ENCODE peak calls at places on chromosomes 6 and 20, in ten cellular contexts. One of them, this sample, is unnamed.

GRCh38 chr6:88008821-88009220 is 38.8 kb upstream of the SPACA1 start:
- DNase-seq in effector CD8-positive, alpha-beta T cell: no peak
- DNase-seq in ACHN: peak; percentile 53
- DNase-seq in EH: peak; percentile 7
- DNase-seq in stimulated activated naive CD8-positive, alpha-beta T cell treated with anti-CD3 and anti-CD28 coated beads, Interleukin-15, Interleukin-2, amounts not matched to agents 100 U/mL and 50 U/mL, for 24 hours: no peak
- DNase-seq in HFF-Myc: no peak
- DNase-seq in fibroblast of lung: no peak
- DNase-seq in heart left ventricle: no peak
- DNase-seq in uterus: no peak
- DNase-seq in NCI-H187 treated with DMSO at 0.1 percent for 48 hours: no peak
- DNase-seq in this sample: no peak

GRCh38 chr6:132333639-132334516 is 67.4 kb downstream of the MOXD1 start:
- DNase-seq in effector CD8-positive, alpha-beta T cell: no peak
- DNase-seq in ACHN: peak; percentile 92
- DNase-seq in EH: peak; percentile 97
- DNase-seq in stimulated activated naive CD8-positive, alpha-beta T cell treated with anti-CD3 and anti-CD28 coated beads, Interleukin-15, Interleukin-2, amounts not matched to agents 100 U/mL and 50 U/mL, for 24 hours: no peak
- DNase-seq in HFF-Myc: peak; percentile 85
- DNase-seq in fibroblast of lung: peak; percentile 75
- DNase-seq in heart left ventricle: peak; percentile 45
- DNase-seq in uterus: no peak
- DNase-seq in NCI-H187 treated with DMSO at 0.1 percent for 48 hours: no peak
- DNase-seq in this sample: peak; percentile 56

GRCh38 chr20:59985864-59986263 is 27.6 kb downstream of the CDH26 start:
- DNase-seq in effector CD8-positive, alpha-beta T cell: no peak
- DNase-seq in ACHN: no peak
- DNase-seq in EH: no peak
- DNase-seq in stimulated activated naive CD8-positive, alpha-beta T cell treated with anti-CD3 and anti-CD28 coated beads, Interleukin-15, Interleukin-2, amounts not matched to agents 100 U/mL and 50 U/mL, for 24 hours: no peak
- DNase-seq in HFF-Myc: no peak
- DNase-seq in fibroblast of lung: no peak
- DNase-seq in heart left ventricle: no peak
- DNase-seq in uterus: no peak
- DNase-seq in NCI-H187 treated with DMSO at 0.1 percent for 48 hours: no peak
- DNase-seq in this sample: no peak

GRCh38 chr6:144294016-144294415 is 8.9 kb downstream of the UTRN start:
- DNase-seq in effector CD8-positive, alpha-beta T cell: no peak
- DNase-seq in ACHN: peak; percentile 82
- DNase-seq in EH: peak; percentile 90
- DNase-seq in stimulated activated naive CD8-positive, alpha-beta T cell treated with anti-CD3 and anti-CD28 coated beads, Interleukin-15, Interleukin-2, amounts not matched to agents 100 U/mL and 50 U/mL, for 24 hours: no peak
- DNase-seq in HFF-Myc: peak; percentile 47
- DNase-seq in fibroblast of lung: peak; percentile 91
- DNase-seq in heart left ventricle: no peak
- DNase-seq in uterus: no peak
- DNase-seq in NCI-H187 treated with DMSO at 0.1 percent for 48 hours: no peak
- DNase-seq in this sample: peak; percentile 40

GRCh38 chr6:5869261-5869660 is 137.5 kb downstream of the NRN1 start:
- DNase-seq in effector CD8-positive, alpha-beta T cell: no peak
- DNase-seq in ACHN: no peak
- DNase-seq in EH: no peak
- DNase-seq in stimulated activated naive CD8-positive, alpha-beta T cell treated with anti-CD3 and anti-CD28 coated beads, Interleukin-15, Interleukin-2, amounts not matched to agents 100 U/mL and 50 U/mL, for 24 hours: no peak
- DNase-seq in HFF-Myc: no peak
- DNase-seq in fibroblast of lung: no peak
- DNase-seq in heart left ventricle: no peak
- DNase-seq in uterus: no peak
- DNase-seq in NCI-H187 treated with DMSO at 0.1 percent for 48 hours: no peak
- DNase-seq in this sample: no peak

GRCh38 chr6:158646023-158646888 is 1.7 kb upstream of the DYNLT1 start:
- DNase-seq in effector CD8-positive, alpha-beta T cell: no peak
- DNase-seq in ACHN: no peak
- DNase-seq in EH: peak; percentile 16
- DNase-seq in stimulated activated naive CD8-positive, alpha-beta T cell treated with anti-CD3 and anti-CD28 coated beads, Interleukin-15, Interleukin-2, amounts not matched to agents 100 U/mL and 50 U/mL, for 24 hours: no peak
- DNase-seq in HFF-Myc: no peak
- DNase-seq in fibroblast of lung: no peak
- DNase-seq in heart left ventricle: no peak
- DNase-seq in uterus: no peak
- DNase-seq in NCI-H187 treated with DMSO at 0.1 percent for 48 hours: no peak
- DNase-seq in this sample: no peak

GRCh38 chr6:154758125-154758524 is 24.9 kb downstream of the SCAF8 start:
- DNase-seq in effector CD8-positive, alpha-beta T cell: no peak
- DNase-seq in ACHN: no peak
- DNase-seq in EH: no peak
- DNase-seq in stimulated activated naive CD8-positive, alpha-beta T cell treated with anti-CD3 and anti-CD28 coated beads, Interleukin-15, Interleukin-2, amounts not matched to agents 100 U/mL and 50 U/mL, for 24 hours: no peak
- DNase-seq in HFF-Myc: no peak
- DNase-seq in fibroblast of lung: no peak
- DNase-seq in heart left ventricle: no peak
- DNase-seq in uterus: no peak
- DNase-seq in NCI-H187 treated with DMSO at 0.1 percent for 48 hours: no peak
- DNase-seq in this sample: no peak

GRCh38 chr6:118468682-118469465 is 79.2 kb upstream of the PLN start:
- DNase-seq in effector CD8-positive, alpha-beta T cell: no peak
- DNase-seq in ACHN: no peak
- DNase-seq in EH: peak; percentile 7
- DNase-seq in stimulated activated naive CD8-positive, alpha-beta T cell treated with anti-CD3 and anti-CD28 coated beads, Interleukin-15, Interleukin-2, amounts not matched to agents 100 U/mL and 50 U/mL, for 24 hours: no peak
- DNase-seq in HFF-Myc: no peak
- DNase-seq in fibroblast of lung: peak; percentile 42
- DNase-seq in heart left ventricle: no peak
- DNase-seq in uterus: no peak
- DNase-seq in NCI-H187 treated with DMSO at 0.1 percent for 48 hours: no peak
- DNase-seq in this sample: peak; percentile 29

GRCh38 chr6:106156863-106157262 is 70.7 kb downstream of the PRDM1 start:
- DNase-seq in effector CD8-positive, alpha-beta T cell: no peak
- DNase-seq in ACHN: no peak
- DNase-seq in EH: no peak
- DNase-seq in stimulated activated naive CD8-positive, alpha-beta T cell treated with anti-CD3 and anti-CD28 coated beads, Interleukin-15, Interleukin-2, amounts not matched to agents 100 U/mL and 50 U/mL, for 24 hours: no peak
- DNase-seq in HFF-Myc: no peak
- DNase-seq in fibroblast of lung: no peak
- DNase-seq in heart left ventricle: no peak
- DNase-seq in uterus: no peak
- DNase-seq in NCI-H187 treated with DMSO at 0.1 percent for 48 hours: no peak
- DNase-seq in this sample: no peak

GRCh38 chr20:39986231-39986904 is 702.7 kb downstream of the MAFB start:
- DNase-seq in effector CD8-positive, alpha-beta T cell: no peak
- DNase-seq in ACHN: no peak
- DNase-seq in EH: peak; percentile 76
- DNase-seq in stimulated activated naive CD8-positive, alpha-beta T cell treated with anti-CD3 and anti-CD28 coated beads, Interleukin-15, Interleukin-2, amounts not matched to agents 100 U/mL and 50 U/mL, for 24 hours: no peak
- DNase-seq in HFF-Myc: peak; percentile 31
- DNase-seq in fibroblast of lung: peak; percentile 93
- DNase-seq in heart left ventricle: peak; percentile 49
- DNase-seq in uterus: peak; percentile 57
- DNase-seq in NCI-H187 treated with DMSO at 0.1 percent for 48 hours: no peak
- DNase-seq in this sample: no peak

GRCh38 chr6:14172575-14172974 is 55.0 kb downstream of the CD83 start:
- DNase-seq in effector CD8-positive, alpha-beta T cell: no peak
- DNase-seq in ACHN: no peak
- DNase-seq in EH: no peak
- DNase-seq in stimulated activated naive CD8-positive, alpha-beta T cell treated with anti-CD3 and anti-CD28 coated beads, Interleukin-15, Interleukin-2, amounts not matched to agents 100 U/mL and 50 U/mL, for 24 hours: no peak
- DNase-seq in HFF-Myc: no peak
- DNase-seq in fibroblast of lung: no peak
- DNase-seq in heart left ventricle: no peak
- DNase-seq in uterus: no peak
- DNase-seq in NCI-H187 treated with DMSO at 0.1 percent for 48 hours: no peak
- DNase-seq in this sample: no peak

GRCh38 chr6:166619912-166620311 is 7.1 kb downstream of the RPS6KA2 start:
- DNase-seq in effector CD8-positive, alpha-beta T cell: no peak
- DNase-seq in ACHN: peak; percentile 6
- DNase-seq in EH: peak; percentile 98
- DNase-seq in stimulated activated naive CD8-positive, alpha-beta T cell treated with anti-CD3 and anti-CD28 coated beads, Interleukin-15, Interleukin-2, amounts not matched to agents 100 U/mL and 50 U/mL, for 24 hours: no peak
- DNase-seq in HFF-Myc: peak; percentile 80
- DNase-seq in fibroblast of lung: peak; percentile 97
- DNase-seq in heart left ventricle: no peak
- DNase-seq in uterus: peak; percentile 69
- DNase-seq in NCI-H187 treated with DMSO at 0.1 percent for 48 hours: no peak
- DNase-seq in this sample: no peak

GRCh38 chr6:152595507-152595906 is 41.7 kb downstream of the SYNE1 start:
- DNase-seq in effector CD8-positive, alpha-beta T cell: no peak
- DNase-seq in ACHN: no peak
- DNase-seq in EH: peak; percentile 18
- DNase-seq in stimulated activated naive CD8-positive, alpha-beta T cell treated with anti-CD3 and anti-CD28 coated beads, Interleukin-15, Interleukin-2, amounts not matched to agents 100 U/mL and 50 U/mL, for 24 hours: no peak
- DNase-seq in HFF-Myc: no peak
- DNase-seq in fibroblast of lung: no peak
- DNase-seq in heart left ventricle: no peak
- DNase-seq in uterus: no peak
- DNase-seq in NCI-H187 treated with DMSO at 0.1 percent for 48 hours: no peak
- DNase-seq in this sample: no peak

GRCh38 chr6:156953478-156954146 is 176.4 kb downstream of the ARID1B start:
- DNase-seq in effector CD8-positive, alpha-beta T cell: peak; percentile 28
- DNase-seq in ACHN: peak; percentile 87
- DNase-seq in EH: peak; percentile 98
- DNase-seq in stimulated activated naive CD8-positive, alpha-beta T cell treated with anti-CD3 and anti-CD28 coated beads, Interleukin-15, Interleukin-2, amounts not matched to agents 100 U/mL and 50 U/mL, for 24 hours: no peak
- DNase-seq in HFF-Myc: peak; percentile 95
- DNase-seq in fibroblast of lung: peak; percentile 97
- DNase-seq in heart left ventricle: peak; percentile 62
- DNase-seq in uterus: no peak
- DNase-seq in NCI-H187 treated with DMSO at 0.1 percent for 48 hours: peak; percentile 94
- DNase-seq in this sample: peak; percentile 60

GRCh38 chr6:142913511-142914047 is 31.4 kb downstream of the HIVEP2 start:
- DNase-seq in effector CD8-positive, alpha-beta T cell: peak; percentile 22
- DNase-seq in ACHN: no peak
- DNase-seq in EH: no peak
- DNase-seq in stimulated activated naive CD8-positive, alpha-beta T cell treated with anti-CD3 and anti-CD28 coated beads, Interleukin-15, Interleukin-2, amounts not matched to agents 100 U/mL and 50 U/mL, for 24 hours: peak; percentile 71
- DNase-seq in HFF-Myc: no peak
- DNase-seq in fibroblast of lung: no peak
- DNase-seq in heart left ventricle: no peak
- DNase-seq in uterus: no peak
- DNase-seq in NCI-H187 treated with DMSO at 0.1 percent for 48 hours: no peak
- DNase-seq in this sample: no peak

GRCh38 chr20:2162823-2163166 is 61.2 kb downstream of the STK35 start:
- DNase-seq in effector CD8-positive, alpha-beta T cell: no peak
- DNase-seq in ACHN: no peak
- DNase-seq in EH: no peak
- DNase-seq in stimulated activated naive CD8-positive, alpha-beta T cell treated with anti-CD3 and anti-CD28 coated beads, Interleukin-15, Interleukin-2, amounts not matched to agents 100 U/mL and 50 U/mL, for 24 hours: no peak
- DNase-seq in HFF-Myc: no peak
- DNase-seq in fibroblast of lung: no peak
- DNase-seq in heart left ventricle: no peak
- DNase-seq in uterus: no peak
- DNase-seq in NCI-H187 treated with DMSO at 0.1 percent for 48 hours: no peak
- DNase-seq in this sample: no peak

GRCh38 chr6:44464527-44465310 is 77.2 kb downstream of the CDC5L start:
- DNase-seq in effector CD8-positive, alpha-beta T cell: no peak
- DNase-seq in ACHN: peak; percentile 48
- DNase-seq in EH: peak; percentile 82
- DNase-seq in stimulated activated naive CD8-positive, alpha-beta T cell treated with anti-CD3 and anti-CD28 coated beads, Interleukin-15, Interleukin-2, amounts not matched to agents 100 U/mL and 50 U/mL, for 24 hours: no peak
- DNase-seq in HFF-Myc: no peak
- DNase-seq in fibroblast of lung: no peak
- DNase-seq in heart left ventricle: no peak
- DNase-seq in uterus: no peak
- DNase-seq in NCI-H187 treated with DMSO at 0.1 percent for 48 hours: no peak
- DNase-seq in this sample: no peak

GRCh38 chr6:118894425-118895240 is 681 bp downstream of the ASF1A start:
- DNase-seq in effector CD8-positive, alpha-beta T cell: peak; percentile 38
- DNase-seq in ACHN: peak; percentile 69
- DNase-seq in EH: peak; percentile 78
- DNase-seq in stimulated activated naive CD8-positive, alpha-beta T cell treated with anti-CD3 and anti-CD28 coated beads, Interleukin-15, Interleukin-2, amounts not matched to agents 100 U/mL and 50 U/mL, for 24 hours: peak; percentile 68
- DNase-seq in HFF-Myc: no peak
- DNase-seq in fibroblast of lung: peak; percentile 59
- DNase-seq in heart left ventricle: peak; percentile 73
- DNase-seq in uterus: peak; percentile 69
- DNase-seq in NCI-H187 treated with DMSO at 0.1 percent for 48 hours: no peak
- DNase-seq in this sample: no peak

GRCh38 chr6:78583079-78583478 is 284.3 kb upstream of the IRAK1BP1 start:
- DNase-seq in effector CD8-positive, alpha-beta T cell: no peak
- DNase-seq in ACHN: no peak
- DNase-seq in EH: no peak
- DNase-seq in stimulated activated naive CD8-positive, alpha-beta T cell treated with anti-CD3 and anti-CD28 coated beads, Interleukin-15, Interleukin-2, amounts not matched to agents 100 U/mL and 50 U/mL, for 24 hours: no peak
- DNase-seq in HFF-Myc: no peak
- DNase-seq in fibroblast of lung: no peak
- DNase-seq in heart left ventricle: no peak
- DNase-seq in uterus: no peak
- DNase-seq in NCI-H187 treated with DMSO at 0.1 percent for 48 hours: no peak
- DNase-seq in this sample: no peak

GRCh38 chr6:52363222-52363867 is 1.4 kb downstream of the PAQR8 start:
- DNase-seq in effector CD8-positive, alpha-beta T cell: no peak
- DNase-seq in ACHN: no peak
- DNase-seq in EH: no peak
- DNase-seq in stimulated activated naive CD8-positive, alpha-beta T cell treated with anti-CD3 and anti-CD28 coated beads, Interleukin-15, Interleukin-2, amounts not matched to agents 100 U/mL and 50 U/mL, for 24 hours: no peak
- DNase-seq in HFF-Myc: no peak
- DNase-seq in fibroblast of lung: no peak
- DNase-seq in heart left ventricle: no peak
- DNase-seq in uterus: no peak
- DNase-seq in NCI-H187 treated with DMSO at 0.1 percent for 48 hours: no peak
- DNase-seq in this sample: no peak

GRCh38 chr6:139027620-139028182 is 844 bp upstream of the ABRACL start:
- DNase-seq in effector CD8-positive, alpha-beta T cell: peak; percentile 2
- DNase-seq in ACHN: peak; percentile 68
- DNase-seq in EH: peak; percentile 60
- DNase-seq in stimulated activated naive CD8-positive, alpha-beta T cell treated with anti-CD3 and anti-CD28 coated beads, Interleukin-15, Interleukin-2, amounts not matched to agents 100 U/mL and 50 U/mL, for 24 hours: peak; percentile 49
- DNase-seq in HFF-Myc: no peak
- DNase-seq in fibroblast of lung: peak; percentile 55
- DNase-seq in heart left ventricle: no peak
- DNase-seq in uterus: no peak
- DNase-seq in NCI-H187 treated with DMSO at 0.1 percent for 48 hours: no peak
- DNase-seq in this sample: no peak

This sample was measured in pulmonary artery endothelial cell.